ENCODE peak calls at places on chromosomes 1 and 21, in four cellular contexts. M is H1, O is K562, C is GM12878. Y is an unnamed sample.

GRCh38 chr1:38037481-38037939 is 9.1 kb downstream of the POU3F1 start:
- DNase-seq in M (no peak), O (peak), C (no peak), Y (no peak)

GRCh38 chr1:65113298-65113697 is 34.7 kb upstream of the AK4 start:
- DNase-seq in M (no peak), O (no peak), C (no peak), Y (no peak)

GRCh38 chr1:48683878-48684277 is 92.8 kb downstream of the BEND5 start:
- DNase-seq in M (no peak), O (no peak), C (no peak), Y (no peak)

GRCh38 chr1:19436716-19437476 is 48.4 kb downstream of the CAPZB start:
- DNase-seq in M (no peak), O (peak), C (no peak), Y (no peak)

GRCh38 chr1:98702976-98703375 is 41.5 kb downstream of the SNX7 start:
- DNase-seq in M (no peak), O (no peak), C (no peak), Y (no peak)

GRCh38 chr1:40476924-40477679 is at the start of gene ZFP69:
- DNase-seq in M (no peak), O (peak), C (no peak), Y (no peak)

GRCh38 chr1:212871976-212872375 is 13.9 kb downstream of the FLVCR1 start:
- DNase-seq in M (no peak), O (no peak), C (no peak), Y (no peak)

GRCh38 chr1:160428655-160429054 is 28.3 kb downstream of the VANGL2 start:
- DNase-seq in M (no peak), O (peak), C (peak), Y (peak)

GRCh38 chr1:24141311-24141997 is 1.5 kb downstream of the IL22RA1 start:
- DNase-seq in M (no peak), O (no peak), C (no peak), Y (no peak)

GRCh38 chr1:58155418-58156123 is 391.0 kb downstream of the OMA1 start:
- DNase-seq in M (peak), O (peak), C (no peak), Y (peak)

GRCh38 chr1:14937288-14937949 is 216.1 kb upstream of the TMEM51 start:
- DNase-seq in M (no peak), O (no peak), C (no peak), Y (no peak)

GRCh38 chr1:215290018-215290417 is 207.5 kb downstream of the KCNK2 start:
- DNase-seq in M (no peak), O (no peak), C (no peak), Y (no peak)

GRCh38 chr1:24441480-24441879 is 25.9 kb downstream of the NIPAL3 start:
- DNase-seq in M (no peak), O (no peak), C (no peak), Y (no peak)

GRCh38 chr1:117681093-117681950 is 75.5 kb downstream of the TENT5C start:
- DNase-seq in M (no peak), O (peak), C (no peak), Y (no peak)

GRCh38 chr1:29806646-29807319 is 570.5 kb downstream of the PTPRU start:
- DNase-seq in M (no peak), O (no peak), C (no peak), Y (no peak)

GRCh38 chr1:96973605-96974004 is 252.0 kb downstream of the PTBP2 start:
- DNase-seq in M (no peak), O (peak), C (no peak), Y (no peak)

GRCh38 chr1:180233191-180234011 is 3.3 kb downstream of the LHX4 start:
- DNase-seq in M (no peak), O (no peak), C (no peak), Y (no peak)

GRCh38 chr1:11563560-11564069 is 84.7 kb downstream of the DISP3 start:
- DNase-seq in M (no peak), O (peak), C (no peak), Y (no peak)

GRCh38 chr21:45404726-45405270 is at the start of gene COL18A1:
- DNase-seq in M (no peak), O (peak), C (no peak), Y (no peak)

GRCh38 chr1:104794035-104794434 is 1044.3 kb downstream of the AMY1C start:
- DNase-seq in M (no peak), O (no peak), C (no peak), Y (no peak)

GRCh38 chr1:62210960-62211359 is 16.3 kb downstream of the L1TD1 start:
- DNase-seq in M (no peak), O (no peak), C (no peak), Y (no peak)

GRCh38 chr1:74937176-74937575 is 197.0 kb upstream of the LHX8 start:
- DNase-seq in M (no peak), O (no peak), C (no peak), Y (no peak)

GRCh38 chr1:86913399-86913895 is 479 bp downstream of the SELENOF start:
- DNase-seq in M (no peak), O (peak), C (peak), Y (no peak)

GRCh38 chr1:153779781-153780541 is 4.8 kb downstream of the SLC27A3 start:
- DNase-seq in M (no peak), O (peak), C (no peak), Y (no peak)

GRCh38 chr1:205266584-205267305 is 39.0 kb downstream of the TMCC2 start:
- DNase-seq in M (no peak), O (no peak), C (no peak), Y (no peak)

GRCh38 chr1:60277269-60277668 is 203.7 kb upstream of the C1orf87 start:
- DNase-seq in M (no peak), O (no peak), C (no peak), Y (no peak)

DNA sequence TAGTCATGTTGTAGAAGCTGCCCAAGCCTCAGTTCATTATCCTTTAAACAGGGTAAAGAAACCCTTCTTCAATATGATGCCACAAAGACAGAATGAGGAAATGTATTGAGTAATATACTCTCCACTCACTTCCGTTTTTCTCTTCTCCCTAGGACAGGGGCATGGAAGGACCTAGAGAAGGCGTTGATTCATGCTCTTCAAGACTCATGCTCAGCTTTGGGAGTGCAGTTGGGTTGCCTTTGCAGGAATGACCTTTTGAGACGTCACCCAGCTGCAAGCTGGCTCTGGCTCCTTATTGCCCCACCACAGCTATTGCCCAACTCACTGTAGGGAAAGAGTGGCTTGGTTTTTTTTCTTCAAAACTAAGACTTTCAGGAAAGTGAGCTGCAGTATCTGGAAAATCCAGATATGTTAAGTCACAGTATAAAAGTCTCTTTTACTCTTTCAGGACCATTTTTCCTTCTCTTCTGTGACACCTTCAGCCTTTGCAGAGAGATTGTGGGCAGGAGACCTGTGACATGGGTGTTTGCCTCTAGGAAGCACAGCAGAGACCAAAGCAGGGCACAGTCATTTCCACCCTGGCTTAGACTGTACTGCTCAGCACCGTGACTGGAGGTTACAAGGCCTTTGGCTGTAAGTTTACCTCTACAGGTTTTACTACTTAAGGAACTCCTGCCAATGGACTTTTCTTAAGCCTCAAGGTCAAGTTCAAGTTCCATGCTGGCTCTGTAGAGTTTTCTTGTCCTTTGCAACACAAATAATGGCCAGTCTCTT is 39.5 kb downstream of the XCL2 start:
- DNase-seq in M (no peak), O (no peak), C (peak), Y (no peak)
- TF ChIP-seq EGR1 in M (no peak), O (no peak), C (no peak), Y (no peak)

GRCh38 chr1:162003825-162004205 is 19.9 kb downstream of the OLFML2B start:
- DNase-seq in M (no peak), O (no peak), C (no peak), Y (no peak)
- TF ChIP-seq SRF in M (no peak), O (no peak), C (no peak), Y (no peak)

GRCh38 chr1:53550201-53550741 is 91.1 kb downstream of the DMRTB1 start:
- DNase-seq in M (no peak), O (no peak), C (no peak), Y (no peak)
- TF ChIP-seq EGR1 in M (no peak), O (no peak), C (no peak), Y (no peak)

GRCh38 chr1:36400825-36401601 is 3.3 kb upstream of the LSM10 start:
- DNase-seq in M (peak), O (peak), C (no peak), Y (peak)
- TF ChIP-seq SRF in M (no peak), O (peak), C (no peak), Y (no peak)

GRCh38 chr1:245201827-245202226 is 47.0 kb downstream of the KIF26B start:
- DNase-seq in M (no peak), O (no peak), C (no peak), Y (no peak)
- TF ChIP-seq EGR1 in M (no peak), O (no peak), C (no peak), Y (no peak)

GRCh38 chr1:76073471-76073870 is 1.1 kb upstream of the ST6GALNAC3 start:
- DNase-seq in M (no peak), O (no peak), C (no peak), Y (no peak)

GRCh38 chr1:76074321-76075187 is at the start of gene ST6GALNAC3:
- DNase-seq in M (peak), O (peak), C (no peak), Y (no peak)

GRCh38 chr1:76068542-76068941 is 6.0 kb upstream of the ST6GALNAC3 start:
- DNase-seq in M (no peak), O (no peak), C (no peak), Y (no peak)

GRCh38 chr1:76068953-76069561 is 5.5 kb upstream of the ST6GALNAC3 start:
- DNase-seq in M (no peak), O (no peak), C (no peak), Y (no peak)

DNA sequence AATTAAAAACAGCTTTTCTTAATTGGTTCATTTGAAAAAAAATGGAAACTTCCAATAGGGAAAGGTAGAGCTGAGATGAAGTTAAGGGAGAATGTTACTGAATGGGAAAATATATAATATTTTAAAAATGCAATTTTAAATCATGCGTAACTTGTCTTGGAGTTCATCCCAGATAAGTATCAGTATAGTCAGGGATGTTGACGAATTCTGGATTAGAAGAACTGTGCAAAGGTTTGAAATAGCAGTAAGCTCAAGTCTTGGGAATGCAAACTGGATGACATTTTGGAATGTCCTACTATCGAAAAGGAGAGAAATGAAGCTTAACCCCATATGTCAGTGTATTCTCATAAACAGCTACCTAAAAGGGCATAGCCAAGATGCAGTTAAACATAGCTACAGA is 4.0 kb upstream of the ST6GALNAC3 start:
- DNase-seq in M (no peak), O (no peak), C (no peak), Y (no peak)
- TF ChIP-seq SRF in M (no peak), O (no peak), C (no peak), Y (no peak)